ENCODE peak calls at places on chromosomes 11 and 22, in ten cellular contexts. One of them, this sample, is unnamed.

GRCh38 chr11:133964946-133965632 is 8.3 kb upstream of the IGSF9B start:
- DNase-seq in stomach: no peak
- DNase-seq in ovary: no peak
- DNase-seq in suprapubic skin: no peak
- DNase-seq in upper lobe of left lung: peak
- DNase-seq in sigmoid colon: peak
- DNase-seq in A549: no peak
- DNase-seq in GM12878: no peak
- DNase-seq in tibial nerve: no peak
- DNase-seq in SK-N-SH: no peak
- DNase-seq in this sample: no peak

GRCh38 chr11:86672007-86672621 is at the start of gene ME3:
- DNase-seq in sigmoid colon: peak
- DNase-seq in A549: peak
- DNase-seq in stomach: peak
- DNase-seq in SK-N-SH: peak
- DNase-seq in tibial nerve: peak
- DNase-seq in ovary: peak
- DNase-seq in upper lobe of left lung: peak
- DNase-seq in GM12878: no peak
- DNase-seq in suprapubic skin: peak
- DNase-seq in this sample: no peak

GRCh38 chr11:57773026-57773598 is 11.5 kb downstream of the CTNND1 start:
- DNase-seq in upper lobe of left lung: no peak
- DNase-seq in A549: no peak
- DNase-seq in GM12878: no peak
- DNase-seq in tibial nerve: no peak
- DNase-seq in stomach: no peak
- DNase-seq in sigmoid colon: no peak
- DNase-seq in suprapubic skin: no peak
- DNase-seq in SK-N-SH: no peak
- DNase-seq in ovary: no peak
- DNase-seq in this sample: no peak

GRCh38 chr11:35260342-35260985 is 121.5 kb downstream of the CD44 start:
- DNase-seq in suprapubic skin: no peak
- DNase-seq in GM12878: no peak
- DNase-seq in sigmoid colon: no peak
- DNase-seq in SK-N-SH: no peak
- DNase-seq in ovary: no peak
- DNase-seq in upper lobe of left lung: no peak
- DNase-seq in tibial nerve: no peak
- DNase-seq in A549: peak
- DNase-seq in stomach: no peak
- DNase-seq in this sample: no peak

GRCh38 chr11:34653851-34654490 is 33.1 kb downstream of the EHF start:
- DNase-seq in suprapubic skin: no peak
- DNase-seq in GM12878: no peak
- DNase-seq in stomach: peak
- DNase-seq in ovary: no peak
- DNase-seq in sigmoid colon: no peak
- DNase-seq in A549: peak
- DNase-seq in upper lobe of left lung: peak
- DNase-seq in SK-N-SH: no peak
- DNase-seq in tibial nerve: no peak
- DNase-seq in this sample: no peak

GRCh38 chr11:70323811-70324210 is 53.3 kb downstream of the PPFIA1 start:
- DNase-seq in stomach: no peak
- DNase-seq in ovary: no peak
- DNase-seq in GM12878: no peak
- DNase-seq in suprapubic skin: no peak
- DNase-seq in sigmoid colon: no peak
- DNase-seq in upper lobe of left lung: peak
- DNase-seq in tibial nerve: no peak
- DNase-seq in SK-N-SH: no peak
- DNase-seq in A549: no peak
- DNase-seq in this sample: no peak

GRCh38 chr11:68927280-68928107 is 23.8 kb downstream of the IGHMBP2 start:
- DNase-seq in A549: no peak
- DNase-seq in ovary: no peak
- DNase-seq in suprapubic skin: no peak
- DNase-seq in GM12878: peak
- DNase-seq in SK-N-SH: no peak
- DNase-seq in upper lobe of left lung: peak
- DNase-seq in tibial nerve: no peak
- DNase-seq in stomach: peak
- DNase-seq in sigmoid colon: no peak
- DNase-seq in this sample: no peak

GRCh38 chr11:74839971-74840370 is 91.3 kb downstream of the RNF169 start:
- DNase-seq in upper lobe of left lung: no peak
- DNase-seq in SK-N-SH: no peak
- DNase-seq in suprapubic skin: no peak
- DNase-seq in sigmoid colon: no peak
- DNase-seq in tibial nerve: no peak
- DNase-seq in A549: no peak
- DNase-seq in GM12878: no peak
- DNase-seq in stomach: no peak
- DNase-seq in ovary: no peak
- DNase-seq in this sample: peak

GRCh38 chr11:32388871-32389770 is 46.2 kb downstream of the WT1 start:
- DNase-seq in sigmoid colon: no peak
- DNase-seq in stomach: no peak
- DNase-seq in A549: no peak
- DNase-seq in suprapubic skin: no peak
- DNase-seq in upper lobe of left lung: no peak
- DNase-seq in ovary: no peak
- DNase-seq in SK-N-SH: no peak
- DNase-seq in tibial nerve: no peak
- DNase-seq in GM12878: no peak
- DNase-seq in this sample: no peak

GRCh38 chr22:45064313-45065268 is 54.8 kb upstream of the PHF21B start:
- DNase-seq in stomach: no peak
- DNase-seq in tibial nerve: no peak
- DNase-seq in ovary: no peak
- DNase-seq in GM12878: peak
- DNase-seq in sigmoid colon: no peak
- DNase-seq in upper lobe of left lung: no peak
- DNase-seq in A549: no peak
- DNase-seq in suprapubic skin: no peak
- DNase-seq in SK-N-SH: no peak
- DNase-seq in this sample: no peak

GRCh38 chr22:35783943-35784614 is 66.4 kb downstream of the APOL5 start:
- DNase-seq in GM12878: no peak
- DNase-seq in ovary: no peak
- DNase-seq in suprapubic skin: no peak
- DNase-seq in sigmoid colon: no peak
- DNase-seq in SK-N-SH: no peak
- DNase-seq in stomach: no peak
- DNase-seq in A549: peak
- DNase-seq in upper lobe of left lung: no peak
- DNase-seq in tibial nerve: no peak
- DNase-seq in this sample: no peak

GRCh38 chr11:76248210-76248609 is 41.9 kb upstream of the WNT11 start:
- DNase-seq in A549: peak
- DNase-seq in SK-N-SH: no peak
- DNase-seq in stomach: no peak
- DNase-seq in sigmoid colon: no peak
- DNase-seq in suprapubic skin: no peak
- DNase-seq in ovary: no peak
- DNase-seq in GM12878: no peak
- DNase-seq in tibial nerve: no peak
- DNase-seq in upper lobe of left lung: no peak
- DNase-seq in this sample: no peak

GRCh38 chr22:17366830-17367229 is 2.4 kb upstream of the CECR2 start:
- DNase-seq in SK-N-SH: peak
- DNase-seq in ovary: peak
- DNase-seq in sigmoid colon: peak
- DNase-seq in upper lobe of left lung: no peak
- DNase-seq in suprapubic skin: no peak
- DNase-seq in GM12878: no peak
- DNase-seq in stomach: no peak
- DNase-seq in A549: peak
- DNase-seq in tibial nerve: no peak
- DNase-seq in this sample: no peak
- TF ChIP-seq CTCF in SK-N-SH: no peak
- TF ChIP-seq CTCF in ovary: no peak
- TF ChIP-seq CTCF in sigmoid colon: no peak
- TF ChIP-seq CTCF in upper lobe of left lung: peak
- TF ChIP-seq CTCF in suprapubic skin: no peak
- TF ChIP-seq CTCF in GM12878: peak
- TF ChIP-seq CTCF in stomach: no peak
- TF ChIP-seq CTCF in A549: no peak
- TF ChIP-seq CTCF in tibial nerve: no peak
- TF ChIP-seq CTCF in this sample: peak

DNA sequence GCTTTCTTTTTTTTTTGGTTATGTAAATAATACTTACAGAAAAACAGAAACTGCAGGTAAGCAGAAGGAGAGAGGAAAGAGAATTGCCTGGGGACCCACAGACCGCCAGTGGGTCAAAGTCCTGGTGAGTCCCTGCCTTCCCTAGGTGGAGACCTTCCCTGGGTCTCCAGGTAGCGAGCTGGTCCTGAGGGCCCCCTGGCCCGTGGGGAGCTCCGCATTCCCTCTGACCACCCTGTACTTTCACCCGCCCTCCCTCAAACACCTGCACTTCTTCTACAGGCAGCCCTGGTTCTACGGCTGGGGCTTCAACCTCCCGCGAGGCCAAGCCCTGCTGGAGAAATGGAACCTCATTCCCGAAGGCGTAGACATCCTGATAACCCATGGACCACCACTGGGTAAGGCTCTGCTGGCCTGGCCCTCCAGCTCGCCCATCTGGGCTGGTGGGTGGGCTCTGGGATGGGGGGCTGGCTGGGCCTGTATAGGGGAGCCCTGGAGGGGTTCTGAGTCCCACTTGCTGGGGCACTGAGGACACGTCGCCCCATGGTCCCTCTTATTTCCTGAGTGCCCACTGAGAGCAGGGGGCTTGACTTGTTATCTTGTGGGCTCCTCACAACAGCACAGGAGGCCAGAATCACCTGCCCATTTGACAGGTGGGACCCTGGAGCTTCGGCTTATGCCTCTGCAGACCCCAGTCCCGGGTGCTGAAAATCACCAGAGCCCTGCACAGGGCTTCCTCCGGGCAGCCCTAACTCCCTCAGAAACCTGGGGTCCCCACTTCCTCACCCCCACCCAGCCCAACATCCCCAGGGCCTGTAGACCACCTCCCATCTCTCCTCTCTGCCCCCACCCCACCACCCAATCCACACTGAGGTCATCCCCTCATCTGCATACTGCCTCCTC is 86.4 kb downstream of the MPPED1 start:
- DNase-seq in sigmoid colon: no peak
- DNase-seq in A549: no peak
- DNase-seq in ovary: no peak
- DNase-seq in upper lobe of left lung: no peak
- DNase-seq in suprapubic skin: no peak
- DNase-seq in GM12878: no peak
- DNase-seq in stomach: no peak
- DNase-seq in tibial nerve: no peak
- DNase-seq in SK-N-SH: no peak
- DNase-seq in this sample: no peak
- TF ChIP-seq EP300 in sigmoid colon: no peak
- TF ChIP-seq EP300 in A549: no peak
- TF ChIP-seq EP300 in ovary: no peak
- TF ChIP-seq EP300 in upper lobe of left lung: no peak
- TF ChIP-seq EP300 in suprapubic skin: no peak
- TF ChIP-seq EP300 in GM12878: no peak
- TF ChIP-seq EP300 in stomach: no peak
- TF ChIP-seq EP300 in tibial nerve: no peak
- TF ChIP-seq EP300 in SK-N-SH: no peak
- TF ChIP-seq EP300 in this sample: no peak

GRCh38 chr22:20175597-20175900 is 24.7 kb upstream of the CCDC188 start:
- DNase-seq in sigmoid colon: no peak
- DNase-seq in tibial nerve: no peak
- DNase-seq in stomach: no peak
- DNase-seq in suprapubic skin: no peak
- DNase-seq in SK-N-SH: peak
- DNase-seq in ovary: no peak
- DNase-seq in upper lobe of left lung: no peak
- DNase-seq in A549: no peak
- DNase-seq in GM12878: no peak
- DNase-seq in this sample: no peak

GRCh38 chr22:20173246-20173645 is 22.4 kb upstream of the CCDC188 start:
- DNase-seq in tibial nerve: no peak
- DNase-seq in upper lobe of left lung: no peak
- DNase-seq in GM12878: no peak
- DNase-seq in suprapubic skin: no peak
- DNase-seq in sigmoid colon: no peak
- DNase-seq in A549: no peak
- DNase-seq in SK-N-SH: no peak
- DNase-seq in ovary: no peak
- DNase-seq in stomach: no peak
- DNase-seq in this sample: no peak

GRCh38 chr22:20173720-20174119 is 22.9 kb upstream of the CCDC188 start:
- DNase-seq in A549: no peak
- DNase-seq in tibial nerve: no peak
- DNase-seq in suprapubic skin: no peak
- DNase-seq in stomach: no peak
- DNase-seq in GM12878: no peak
- DNase-seq in sigmoid colon: no peak
- DNase-seq in SK-N-SH: no peak
- DNase-seq in ovary: no peak
- DNase-seq in upper lobe of left lung: no peak
- DNase-seq in this sample: no peak

GRCh38 chr22:20176421-20177060 is 25.7 kb upstream of the CCDC188 start:
- DNase-seq in sigmoid colon: no peak
- DNase-seq in ovary: no peak
- DNase-seq in SK-N-SH: no peak
- DNase-seq in upper lobe of left lung: no peak
- DNase-seq in A549: no peak
- DNase-seq in GM12878: no peak
- DNase-seq in tibial nerve: no peak
- DNase-seq in stomach: no peak
- DNase-seq in suprapubic skin: no peak
- DNase-seq in this sample: no peak

GRCh38 chr22:20174785-20175596 is 24.1 kb upstream of the CCDC188 start:
- DNase-seq in ovary: no peak
- DNase-seq in SK-N-SH: no peak
- DNase-seq in GM12878: no peak
- DNase-seq in A549: no peak
- DNase-seq in suprapubic skin: no peak
- DNase-seq in stomach: no peak
- DNase-seq in sigmoid colon: no peak
- DNase-seq in upper lobe of left lung: no peak
- DNase-seq in tibial nerve: no peak
- DNase-seq in this sample: no peak
- TF ChIP-seq CTCF in ovary: no peak
- TF ChIP-seq CTCF in SK-N-SH: peak
- TF ChIP-seq CTCF in GM12878: peak
- TF ChIP-seq CTCF in A549: no peak
- TF ChIP-seq CTCF in suprapubic skin: no peak
- TF ChIP-seq CTCF in stomach: no peak
- TF ChIP-seq CTCF in sigmoid colon: no peak
- TF ChIP-seq CTCF in upper lobe of left lung: no peak
- TF ChIP-seq CTCF in tibial nerve: no peak
- TF ChIP-seq CTCF in this sample: peak

DNA sequence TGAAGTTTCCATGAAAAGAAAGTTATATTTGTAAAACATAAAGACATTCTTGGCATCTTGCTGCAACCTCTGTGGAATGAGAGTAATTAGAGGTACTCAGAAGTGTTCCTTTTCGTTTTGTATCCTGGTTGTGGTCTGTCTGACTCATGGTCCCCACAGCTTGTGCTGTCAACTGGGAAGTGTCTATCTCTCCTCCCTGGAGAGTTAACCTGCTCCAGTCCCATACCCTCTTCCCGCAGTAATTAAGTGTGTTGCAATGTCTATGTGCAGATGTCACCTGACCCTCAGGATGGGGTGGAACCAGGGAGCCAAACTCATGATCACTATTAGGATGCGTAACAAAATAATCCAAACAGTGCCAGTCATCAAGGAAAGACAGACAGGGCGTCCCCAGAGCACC is 23.0 kb upstream of the ZDHHC13 start:
- DNase-seq in ovary: no peak
- DNase-seq in suprapubic skin: no peak
- DNase-seq in tibial nerve: no peak
- DNase-seq in sigmoid colon: no peak
- DNase-seq in upper lobe of left lung: no peak
- DNase-seq in A549: no peak
- DNase-seq in GM12878: no peak
- DNase-seq in stomach: no peak
- DNase-seq in SK-N-SH: no peak
- DNase-seq in this sample: no peak
- TF ChIP-seq EP300 in ovary: no peak
- TF ChIP-seq EP300 in suprapubic skin: no peak
- TF ChIP-seq EP300 in tibial nerve: no peak
- TF ChIP-seq EP300 in sigmoid colon: no peak
- TF ChIP-seq EP300 in upper lobe of left lung: no peak
- TF ChIP-seq EP300 in A549: no peak
- TF ChIP-seq EP300 in GM12878: no peak
- TF ChIP-seq EP300 in stomach: no peak
- TF ChIP-seq EP300 in SK-N-SH: no peak
- TF ChIP-seq EP300 in this sample: no peak

This sample was measured in esophagus muscularis mucosa.